ENCODE peak calls at places on chromosomes 2 and 18, in four cellular contexts. Y is upper lobe of left lung, M is HepG2, Z is right lobe of liver. N is an unnamed sample.

GRCh38 chr2:61354486-61355197 is 116.2 kb downstream of the USP34 start:
- DNase-seq in Y (no peak), M (no peak), Z (no peak), N (peak)

GRCh38 chr2:202121532-202122166 is 48.6 kb downstream of the KIAA2012 start:
- DNase-seq in Y (peak), M (no peak), Z (no peak), N (peak)

GRCh38 chr2:20649586-20650375 is 1.1 kb downstream of the HS1BP3 start:
- DNase-seq in Y (no peak), M (no peak), Z (peak), N (no peak)

GRCh38 chr18:8701546-8702118 is 3.7 kb upstream of the MTCL1 start:
- DNase-seq in Y (peak), M (peak), Z (no peak), N (no peak)

GRCh38 chr2:17636989-17637906 is 96.8 kb downstream of the VSNL1 start:
- DNase-seq in Y (no peak), M (no peak), Z (no peak), N (no peak)

GRCh38 chr2:23583467-23583866 is 198.5 kb downstream of the KLHL29 start:
- DNase-seq in Y (no peak), M (no peak), Z (no peak), N (no peak)

GRCh38 chr2:193584001-193584400 is 1389.3 kb upstream of the TMEFF2 start:
- DNase-seq in Y (no peak), M (peak), Z (peak), N (no peak)

GRCh38 chr2:39437522-39438296 is 624 bp upstream of the MAP4K3 start:
- DNase-seq in Y (peak), M (peak), Z (peak), N (peak)

GRCh38 chr18:63410792-63411191 is 11.5 kb downstream of the VPS4B start:
- DNase-seq in Y (no peak), M (peak), Z (no peak), N (no peak)

GRCh38 chr2:170354409-170354808 is 176.5 kb downstream of the MYO3B start:
- DNase-seq in Y (no peak), M (no peak), Z (no peak), N (no peak)

GRCh38 chr2:48219555-48220436 is 310.2 kb upstream of the STON1 start:
- DNase-seq in Y (no peak), M (peak), Z (peak), N (no peak)

GRCh38 chr2:43324589-43325447 is 98.4 kb upstream of the ZFP36L2 start:
- DNase-seq in Y (no peak), M (no peak), Z (no peak), N (no peak)

GRCh38 chr2:96501471-96501874 is 3.7 kb downstream of the NEURL3 start:
- DNase-seq in Y (no peak), M (no peak), Z (no peak), N (peak)

GRCh38 chr2:200406379-200406778 is 99.9 kb downstream of the SPATS2L start:
- DNase-seq in Y (no peak), M (peak), Z (no peak), N (no peak)

GRCh38 chr2:74499269-74499939 is at the start of gene LBX2:
- DNase-seq in Y (no peak), M (no peak), Z (no peak), N (no peak)

GRCh38 chr18:11398625-11399024 is 210.8 kb upstream of the SLC35G4 start:
- DNase-seq in Y (no peak), M (no peak), Z (no peak), N (no peak)

GRCh38 chr2:214808481-214808931 is 977 bp downstream of the BARD1 start:
- DNase-seq in Y (no peak), M (no peak), Z (no peak), N (no peak)

GRCh38 chr2:240614391-240614790 is 10.9 kb upstream of the GPR35 start:
- DNase-seq in Y (no peak), M (no peak), Z (no peak), N (no peak)

GRCh38 chr2:196598412-196598811 is 41.1 kb upstream of the CCDC150 start:
- DNase-seq in Y (no peak), M (no peak), Z (no peak), N (no peak)

GRCh38 chr2:19763731-19764130 is 138.1 kb downstream of the TTC32 start:
- DNase-seq in Y (no peak), M (no peak), Z (no peak), N (no peak)

GRCh38 chr2:96826546-96827278 is 10.6 kb downstream of the CNNM3 start:
- DNase-seq in Y (no peak), M (no peak), Z (peak), N (no peak)

GRCh38 chr2:8999802-9000201 is 3.7 kb downstream of the MBOAT2 start:
- DNase-seq in Y (no peak), M (no peak), Z (no peak), N (no peak)

GRCh38 chr2:122451040-122451439 is 695.6 kb downstream of the TSN start:
- DNase-seq in Y (no peak), M (peak), Z (no peak), N (no peak)

GRCh38 chr2:2796207-2796606 is 465.1 kb upstream of the MYT1L start:
- DNase-seq in Y (no peak), M (no peak), Z (no peak), N (no peak)

DNA sequence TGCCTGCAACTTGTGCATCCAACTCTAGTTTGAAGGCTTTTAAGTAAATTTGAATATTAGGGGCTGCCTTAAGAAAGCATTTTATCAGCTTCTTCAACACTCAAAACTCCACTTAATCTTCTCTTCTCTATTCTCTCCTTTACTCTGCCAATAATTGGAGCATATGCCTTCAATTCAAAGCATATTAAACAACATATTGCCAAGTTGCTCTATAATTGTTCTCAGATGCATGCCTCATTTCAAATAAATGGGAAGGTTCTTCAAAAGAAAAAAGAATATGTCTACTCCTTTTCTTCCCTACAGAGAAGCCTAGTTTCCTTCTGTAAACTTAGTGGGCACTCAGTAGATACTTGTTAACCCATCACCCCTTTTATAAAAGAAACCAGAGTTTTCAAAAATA is 84.9 kb upstream of the NCKAP5 start:
- DNase-seq in Y (no peak), M (no peak), Z (no peak), N (no peak)
- H3K4me3 ChIP-seq in Y (no peak), M (no peak), Z (no peak), N (no peak)

DNA sequence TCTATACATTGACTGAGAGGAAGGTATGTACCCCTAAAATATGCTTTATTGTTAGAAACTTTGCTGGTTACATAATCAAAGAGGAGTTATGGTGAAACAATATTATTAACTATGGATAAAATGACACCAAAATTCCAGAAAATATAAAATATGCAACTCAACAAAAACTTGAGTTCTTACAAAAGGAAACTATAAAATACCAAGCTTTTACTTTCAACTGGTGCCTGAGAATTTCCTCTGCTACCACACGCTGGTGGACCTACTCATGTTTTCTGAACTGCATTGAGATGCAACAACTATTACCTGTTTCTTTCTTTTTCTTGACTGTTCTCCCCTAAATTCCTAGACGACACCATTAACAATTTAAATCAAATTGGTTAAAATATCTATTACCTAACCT is 8.2 kb upstream of the NFE2L2 start:
- DNase-seq in Y (no peak), M (no peak), Z (no peak), N (no peak)
- TF ChIP-seq POLR2A in Y (no peak), M (no peak), Z (no peak), N (no peak)

DNA sequence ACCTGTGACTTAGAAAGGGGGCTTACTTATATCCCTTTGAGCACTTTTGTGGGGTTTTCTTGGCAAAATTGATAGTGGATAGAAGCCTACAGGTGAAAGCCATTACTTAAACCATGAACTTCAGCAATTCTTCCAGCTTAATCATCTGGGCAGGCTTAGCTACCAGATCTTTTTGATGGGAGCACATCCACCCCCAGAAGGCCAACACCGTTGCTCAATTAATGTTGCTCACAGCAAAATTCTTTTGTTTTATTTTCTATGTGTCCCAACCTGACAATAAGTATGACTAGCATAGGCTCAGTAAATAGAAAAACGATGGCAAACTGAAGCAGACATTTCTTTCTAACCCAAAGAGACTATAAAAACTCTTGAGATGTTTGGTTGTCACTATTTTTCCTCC is 269.4 kb upstream of the TCF4 start:
- DNase-seq in Y (no peak), M (no peak), Z (no peak), N (no peak)
- TF ChIP-seq CTCF in Y (no peak), M (no peak), Z (no peak), N (no peak)

DNA sequence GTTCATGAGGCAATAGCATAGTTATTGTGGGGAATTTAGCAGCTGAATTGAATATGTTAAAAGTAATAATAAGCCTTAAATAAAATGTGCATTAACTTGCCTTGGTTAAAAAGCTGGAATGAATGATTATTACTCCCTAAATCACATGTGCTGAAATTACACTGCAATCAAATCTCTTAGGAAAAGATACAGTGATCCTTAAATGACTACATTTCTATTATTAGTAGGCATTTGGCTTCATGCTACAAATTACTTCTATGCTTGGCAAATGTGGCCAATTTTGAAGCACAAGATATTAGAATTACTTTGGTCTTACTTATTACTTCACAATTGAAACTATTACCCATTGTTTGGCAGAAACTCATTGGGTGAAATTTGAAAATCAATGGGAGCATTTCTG is 5.4 kb downstream of the RND3 start:
- DNase-seq in Y (no peak), M (no peak), Z (no peak), N (no peak)
- H3K4me3 ChIP-seq in Y (no peak), M (no peak), Z (no peak), N (no peak)

N was measured in lower leg skin.